ENCODE peak calls at places on chromosomes 2 and 18, in nine cellular contexts. H is head of caudate nucleus; J is activated T-helper 1 cell treated with anti-CD3 and anti-CD28 coated beads, Interleukin-12 subunit alpha, Interleukin-12 subunit beta, Interleukin-2, Interleukin-4 antibody, amounts not matched to agents 30 ng/mL and 10 ng/mL and 1 ng/mL, durations not matched to agents 14 hours and 24 hours and 36 hours; X is GM12892; P is PC-9; W is HTR-8/SVneo; Z is HT1080; N is H9; V is iris pigment epithelial cell. U is an unnamed sample.

GRCh38 chr2:219072741-219073140 is 12.0 kb upstream of the IHH start:
- DNase-seq in Z (no peak), H (no peak), P (no peak), J (no peak), N (no peak), W (no peak), V (no peak), X (no peak), U (no peak)

GRCh38 chr2:237487496-237487895 is 445 bp downstream of the MLPH start:
- DNase-seq in N (no peak), Z (no peak), V (no peak), H (no peak), J (no peak), X (no peak), P (peak; percentile 57), W (no peak), U (no peak)

GRCh38 chr2:230412369-230412706 is 3.7 kb upstream of the SP100 start:
- DNase-seq in Z (no peak), X (no peak), W (no peak), N (no peak), H (no peak), P (no peak), V (no peak), J (no peak), U (no peak)

GRCh38 chr2:105396254-105397024 is 2.4 kb downstream of the FHL2 start:
- DNase-seq in X (no peak), V (peak; percentile 97), P (peak; percentile 89), Z (peak; percentile 98), J (no peak), W (peak; percentile 75), N (no peak), H (no peak), U (peak; percentile 55)

GRCh38 chr18:506264-506663 is 5.8 kb upstream of the COLEC12 start:
- DNase-seq in Z (no peak), J (no peak), N (no peak), X (no peak), W (no peak), H (no peak), V (peak; percentile 54), P (no peak), U (no peak)

GRCh38 chr2:122203523-122203922 is 448.1 kb downstream of the TSN start:
- DNase-seq in H (no peak), X (no peak), Z (peak; percentile 95), W (no peak), V (peak; percentile 50), N (no peak), J (no peak), P (no peak), U (peak; percentile 42)

GRCh38 chr2:157929871-157930667 is 53.9 kb upstream of the ACVR1 start:
- DNase-seq in V (no peak), W (no peak), X (no peak), P (no peak), J (no peak), H (no peak), N (no peak), Z (no peak), U (no peak)

GRCh38 chr2:15993666-15994065 is 53.3 kb downstream of the MYCN start:
- DNase-seq in V (no peak), N (no peak), H (no peak), Z (no peak), X (no peak), W (no peak), P (no peak), J (no peak), U (no peak)

GRCh38 chr2:211033765-211034164 is 477.4 kb downstream of the CPS1 start:
- DNase-seq in W (peak; percentile 3), H (no peak), J (no peak), X (no peak), P (no peak), Z (peak; percentile 4), V (peak; percentile 16), N (no peak), U (peak; percentile 51)

GRCh38 chr2:28751956-28752607 is 452 bp downstream of the PPP1CB start:
- DNase-seq in H (peak; percentile 56), P (no peak), W (no peak), Z (no peak), N (no peak), V (no peak), X (peak; percentile 19), J (peak; percentile 30), U (no peak)

GRCh38 chr2:158779621-158780020 is 15.5 kb upstream of the DAPL1 start:
- DNase-seq in X (no peak), W (no peak), J (no peak), V (no peak), Z (no peak), P (no peak), H (no peak), N (no peak), U (no peak)

GRCh38 chr2:191854385-191855372 is 7.8 kb upstream of the CAVIN2 start:
- DNase-seq in X (no peak), Z (no peak), W (no peak), J (no peak), P (peak; percentile 7), V (peak; percentile 46), N (no peak), H (no peak), U (no peak)

GRCh38 chr2:129061079-129061785 is 742.6 kb upstream of the HS6ST1 start:
- DNase-seq in N (no peak), X (no peak), Z (peak; percentile 71), W (no peak), P (no peak), J (no peak), V (peak; percentile 14), H (no peak), U (no peak)

GRCh38 chr2:86787701-86788100 is 3.0 kb downstream of the CD8A start:
- DNase-seq in X (no peak), H (no peak), N (no peak), P (no peak), W (no peak), J (no peak), V (no peak), Z (no peak), U (no peak)

GRCh38 chr2:94986392-94986963 is 39.0 kb upstream of the MAL start:
- DNase-seq in W (peak; percentile 88), N (peak; percentile 62), P (peak; percentile 63), X (peak; percentile 33), V (peak; percentile 75), Z (peak; percentile 31), H (peak; percentile 79), J (peak; percentile 9), U (peak; percentile 51)

U was measured in HAP-1.